ENCODE peak calls at places on chromosomes 3 and 15, in eight cellular contexts. One of them, this sample, is unnamed.

GRCh38 chr3:107988464-107989156 is 102.2 kb downstream of the CD47 start:
- DNase-seq in AG04450: no peak
- DNase-seq in astrocyte of the spinal cord: peak; percentile 55
- DNase-seq in fibroblast of pulmonary artery: peak; percentile 78
- DNase-seq in heart left ventricle: peak; percentile 66
- DNase-seq in psoas muscle: peak; percentile 63
- DNase-seq in cardiac muscle cell: peak; percentile 49
- DNase-seq in progenitor cell of endocrine pancreas: no peak
- DNase-seq in this sample: no peak

GRCh38 chr3:99808163-99808794 is 9.4 kb upstream of the CMSS1 start:
- DNase-seq in AG04450: peak; percentile 71
- DNase-seq in astrocyte of the spinal cord: peak; percentile 83
- DNase-seq in fibroblast of pulmonary artery: peak; percentile 90
- DNase-seq in heart left ventricle: no peak
- DNase-seq in psoas muscle: no peak
- DNase-seq in cardiac muscle cell: peak; percentile 88
- DNase-seq in progenitor cell of endocrine pancreas: peak; percentile 43
- DNase-seq in this sample: no peak

GRCh38 chr15:75152382-75153079 is 49.2 kb upstream of the C15orf39 start:
- DNase-seq in AG04450: no peak
- DNase-seq in astrocyte of the spinal cord: no peak
- DNase-seq in fibroblast of pulmonary artery: no peak
- DNase-seq in heart left ventricle: no peak
- DNase-seq in psoas muscle: no peak
- DNase-seq in cardiac muscle cell: no peak
- DNase-seq in progenitor cell of endocrine pancreas: no peak
- DNase-seq in this sample: no peak

GRCh38 chr3:39019299-39019698 is 32.4 kb downstream of the SCN11A start:
- DNase-seq in AG04450: no peak
- DNase-seq in astrocyte of the spinal cord: no peak
- DNase-seq in fibroblast of pulmonary artery: no peak
- DNase-seq in heart left ventricle: no peak
- DNase-seq in psoas muscle: no peak
- DNase-seq in cardiac muscle cell: no peak
- DNase-seq in progenitor cell of endocrine pancreas: no peak
- DNase-seq in this sample: no peak

GRCh38 chr3:65811917-65812316 is 226.8 kb downstream of the MAGI1 start:
- DNase-seq in AG04450: no peak
- DNase-seq in astrocyte of the spinal cord: peak; percentile 50
- DNase-seq in fibroblast of pulmonary artery: no peak
- DNase-seq in heart left ventricle: no peak
- DNase-seq in psoas muscle: no peak
- DNase-seq in cardiac muscle cell: no peak
- DNase-seq in progenitor cell of endocrine pancreas: no peak
- DNase-seq in this sample: no peak

GRCh38 chr3:94062513-94063404 is at the start of the genes DHFR2 and NSUN3:
- DNase-seq in AG04450: peak; percentile 96
- DNase-seq in astrocyte of the spinal cord: peak; percentile 98
- DNase-seq in fibroblast of pulmonary artery: peak; percentile 99
- DNase-seq in heart left ventricle: peak; percentile 95
- DNase-seq in psoas muscle: peak; percentile 91
- DNase-seq in cardiac muscle cell: peak; percentile 99
- DNase-seq in progenitor cell of endocrine pancreas: peak; percentile 75
- DNase-seq in this sample: peak; percentile 81

GRCh38 chr15:32872606-32873291 is 154.9 kb downstream of the GREM1 start:
- DNase-seq in AG04450: peak; percentile 91
- DNase-seq in astrocyte of the spinal cord: no peak
- DNase-seq in fibroblast of pulmonary artery: peak; percentile 72
- DNase-seq in heart left ventricle: peak; percentile 69
- DNase-seq in psoas muscle: no peak
- DNase-seq in cardiac muscle cell: peak; percentile 82
- DNase-seq in progenitor cell of endocrine pancreas: no peak
- DNase-seq in this sample: no peak

GRCh38 chr3:65833761-65834505 is 204.8 kb downstream of the MAGI1 start:
- DNase-seq in AG04450: peak; percentile 34
- DNase-seq in astrocyte of the spinal cord: peak; percentile 80
- DNase-seq in fibroblast of pulmonary artery: peak; percentile 72
- DNase-seq in heart left ventricle: no peak
- DNase-seq in psoas muscle: no peak
- DNase-seq in cardiac muscle cell: peak; percentile 71
- DNase-seq in progenitor cell of endocrine pancreas: no peak
- DNase-seq in this sample: no peak

GRCh38 chr15:65408370-65409283 is 14.1 kb downstream of the IGDCC4 start:
- DNase-seq in AG04450: no peak
- DNase-seq in astrocyte of the spinal cord: peak; percentile 77
- DNase-seq in fibroblast of pulmonary artery: no peak
- DNase-seq in heart left ventricle: no peak
- DNase-seq in psoas muscle: peak; percentile 19
- DNase-seq in cardiac muscle cell: peak; percentile 14
- DNase-seq in progenitor cell of endocrine pancreas: no peak
- DNase-seq in this sample: no peak

GRCh38 chr15:52678036-52678467 is 1.1 kb downstream of the ATOSA start:
- DNase-seq in AG04450: no peak
- DNase-seq in astrocyte of the spinal cord: peak; percentile 62
- DNase-seq in fibroblast of pulmonary artery: peak; percentile 67
- DNase-seq in heart left ventricle: peak; percentile 63
- DNase-seq in psoas muscle: peak; percentile 80
- DNase-seq in cardiac muscle cell: peak; percentile 66
- DNase-seq in progenitor cell of endocrine pancreas: no peak
- DNase-seq in this sample: peak; percentile 58

GRCh38 chr3:113034011-113034410 is 43.2 kb downstream of the GTPBP8 start:
- DNase-seq in AG04450: no peak
- DNase-seq in astrocyte of the spinal cord: no peak
- DNase-seq in fibroblast of pulmonary artery: peak; percentile 22
- DNase-seq in heart left ventricle: no peak
- DNase-seq in psoas muscle: no peak
- DNase-seq in cardiac muscle cell: peak; percentile 14
- DNase-seq in progenitor cell of endocrine pancreas: no peak
- DNase-seq in this sample: no peak

GRCh38 chr3:4588410-4588809 is 95.3 kb downstream of the ITPR1 start:
- DNase-seq in AG04450: no peak
- DNase-seq in astrocyte of the spinal cord: peak; percentile 35
- DNase-seq in fibroblast of pulmonary artery: peak; percentile 37
- DNase-seq in heart left ventricle: no peak
- DNase-seq in psoas muscle: no peak
- DNase-seq in cardiac muscle cell: peak; percentile 32
- DNase-seq in progenitor cell of endocrine pancreas: no peak
- DNase-seq in this sample: no peak

GRCh38 chr3:183500981-183501704 is 54.4 kb downstream of the KLHL6 start:
- DNase-seq in AG04450: no peak
- DNase-seq in astrocyte of the spinal cord: no peak
- DNase-seq in fibroblast of pulmonary artery: no peak
- DNase-seq in heart left ventricle: no peak
- DNase-seq in psoas muscle: no peak
- DNase-seq in cardiac muscle cell: no peak
- DNase-seq in progenitor cell of endocrine pancreas: no peak
- DNase-seq in this sample: no peak

GRCh38 chr3:170740726-170741591 is 129.0 kb downstream of the RPL22L1 start:
- DNase-seq in AG04450: no peak
- DNase-seq in astrocyte of the spinal cord: peak; percentile 86
- DNase-seq in fibroblast of pulmonary artery: peak; percentile 79
- DNase-seq in heart left ventricle: no peak
- DNase-seq in psoas muscle: peak; percentile 76
- DNase-seq in cardiac muscle cell: peak; percentile 89
- DNase-seq in progenitor cell of endocrine pancreas: no peak
- DNase-seq in this sample: no peak

GRCh38 chr3:170864525-170865208 is 5.3 kb downstream of the RPL22L1 start:
- DNase-seq in AG04450: no peak
- DNase-seq in astrocyte of the spinal cord: no peak
- DNase-seq in fibroblast of pulmonary artery: no peak
- DNase-seq in heart left ventricle: no peak
- DNase-seq in psoas muscle: no peak
- DNase-seq in cardiac muscle cell: no peak
- DNase-seq in progenitor cell of endocrine pancreas: no peak
- DNase-seq in this sample: no peak

GRCh38 chr3:171765511-171765887 is 44.8 kb downstream of the PLD1 start:
- DNase-seq in AG04450: no peak
- DNase-seq in astrocyte of the spinal cord: no peak
- DNase-seq in fibroblast of pulmonary artery: no peak
- DNase-seq in heart left ventricle: no peak
- DNase-seq in psoas muscle: no peak
- DNase-seq in cardiac muscle cell: no peak
- DNase-seq in progenitor cell of endocrine pancreas: no peak
- DNase-seq in this sample: no peak

GRCh38 chr3:109432833-109433232 is 95.5 kb upstream of the DPPA4 start:
- DNase-seq in AG04450: no peak
- DNase-seq in astrocyte of the spinal cord: no peak
- DNase-seq in fibroblast of pulmonary artery: no peak
- DNase-seq in heart left ventricle: no peak
- DNase-seq in psoas muscle: no peak
- DNase-seq in cardiac muscle cell: no peak
- DNase-seq in progenitor cell of endocrine pancreas: no peak
- DNase-seq in this sample: no peak

GRCh38 chr15:36498922-36499321 is 80.5 kb upstream of the CDIN1 start:
- DNase-seq in AG04450: no peak
- DNase-seq in astrocyte of the spinal cord: no peak
- DNase-seq in fibroblast of pulmonary artery: no peak
- DNase-seq in heart left ventricle: no peak
- DNase-seq in psoas muscle: no peak
- DNase-seq in cardiac muscle cell: no peak
- DNase-seq in progenitor cell of endocrine pancreas: no peak
- DNase-seq in this sample: no peak

GRCh38 chr15:28184166-28184565 is 85.1 kb upstream of the OCA2 start:
- DNase-seq in AG04450: no peak
- DNase-seq in astrocyte of the spinal cord: peak; percentile 19
- DNase-seq in fibroblast of pulmonary artery: no peak
- DNase-seq in heart left ventricle: no peak
- DNase-seq in psoas muscle: no peak
- DNase-seq in cardiac muscle cell: no peak
- DNase-seq in progenitor cell of endocrine pancreas: no peak
- DNase-seq in this sample: no peak

GRCh38 chr15:45377630-45378148 is 655 bp downstream of the GATM start:
- DNase-seq in AG04450: no peak
- DNase-seq in astrocyte of the spinal cord: no peak
- DNase-seq in fibroblast of pulmonary artery: no peak
- DNase-seq in heart left ventricle: peak; percentile 59
- DNase-seq in psoas muscle: peak; percentile 73
- DNase-seq in cardiac muscle cell: no peak
- DNase-seq in progenitor cell of endocrine pancreas: no peak
- DNase-seq in this sample: no peak

GRCh38 chr3:14113964-14114667 is 10.6 kb downstream of the CHCHD4 start:
- DNase-seq in AG04450: no peak
- DNase-seq in astrocyte of the spinal cord: no peak
- DNase-seq in fibroblast of pulmonary artery: no peak
- DNase-seq in heart left ventricle: no peak
- DNase-seq in psoas muscle: no peak
- DNase-seq in cardiac muscle cell: no peak
- DNase-seq in progenitor cell of endocrine pancreas: no peak
- DNase-seq in this sample: no peak
- TF ChIP-seq CTCF in AG04450: peak; percentile 37
- TF ChIP-seq CTCF in astrocyte of the spinal cord: peak; percentile 37
- TF ChIP-seq CTCF in fibroblast of pulmonary artery: peak; percentile 14
- TF ChIP-seq CTCF in heart left ventricle: no peak
- TF ChIP-seq CTCF in psoas muscle: no peak
- TF ChIP-seq CTCF in cardiac muscle cell: no peak
- TF ChIP-seq CTCF in progenitor cell of endocrine pancreas: peak; percentile 59
- TF ChIP-seq CTCF in this sample: no peak

GRCh38 chr3:101544181-101544850 is 17.4 kb upstream of the TRMT10C start:
- DNase-seq in AG04450: no peak
- DNase-seq in astrocyte of the spinal cord: no peak
- DNase-seq in fibroblast of pulmonary artery: no peak
- DNase-seq in heart left ventricle: no peak
- DNase-seq in psoas muscle: no peak
- DNase-seq in cardiac muscle cell: no peak
- DNase-seq in progenitor cell of endocrine pancreas: no peak
- DNase-seq in this sample: no peak
- TF ChIP-seq CTCF in AG04450: no peak
- TF ChIP-seq CTCF in astrocyte of the spinal cord: peak; percentile 4
- TF ChIP-seq CTCF in fibroblast of pulmonary artery: peak; percentile 14
- TF ChIP-seq CTCF in heart left ventricle: no peak
- TF ChIP-seq CTCF in psoas muscle: peak; percentile 8
- TF ChIP-seq CTCF in cardiac muscle cell: peak; percentile 16
- TF ChIP-seq CTCF in progenitor cell of endocrine pancreas: peak; percentile 26
- TF ChIP-seq CTCF in this sample: no peak

GRCh38 chr3:48556796-48557626 is at the start of gene PFKFB4:
- DNase-seq in AG04450: peak; percentile 98
- DNase-seq in astrocyte of the spinal cord: peak; percentile 99
- DNase-seq in fibroblast of pulmonary artery: peak; percentile 100
- DNase-seq in heart left ventricle: peak; percentile 99
- DNase-seq in psoas muscle: peak; percentile 100
- DNase-seq in cardiac muscle cell: peak; percentile 100
- DNase-seq in progenitor cell of endocrine pancreas: peak; percentile 99
- DNase-seq in this sample: peak; percentile 99
- TF ChIP-seq CTCF in AG04450: peak; percentile 14
- TF ChIP-seq CTCF in astrocyte of the spinal cord: no peak
- TF ChIP-seq CTCF in fibroblast of pulmonary artery: no peak
- TF ChIP-seq CTCF in heart left ventricle: peak; percentile 11
- TF ChIP-seq CTCF in psoas muscle: no peak
- TF ChIP-seq CTCF in cardiac muscle cell: no peak
- TF ChIP-seq CTCF in progenitor cell of endocrine pancreas: peak; percentile 26
- TF ChIP-seq CTCF in this sample: no peak

GRCh38 chr15:95174281-95174680 is 942.9 kb downstream of the MCTP2 start:
- DNase-seq in AG04450: no peak
- DNase-seq in astrocyte of the spinal cord: no peak
- DNase-seq in fibroblast of pulmonary artery: peak; percentile 65
- DNase-seq in heart left ventricle: no peak
- DNase-seq in psoas muscle: peak; percentile 65
- DNase-seq in cardiac muscle cell: peak; percentile 38
- DNase-seq in progenitor cell of endocrine pancreas: no peak
- DNase-seq in this sample: no peak
- TF ChIP-seq CTCF in AG04450: no peak
- TF ChIP-seq CTCF in astrocyte of the spinal cord: no peak
- TF ChIP-seq CTCF in fibroblast of pulmonary artery: no peak
- TF ChIP-seq CTCF in heart left ventricle: no peak
- TF ChIP-seq CTCF in psoas muscle: no peak
- TF ChIP-seq CTCF in cardiac muscle cell: no peak
- TF ChIP-seq CTCF in progenitor cell of endocrine pancreas: no peak
- TF ChIP-seq CTCF in this sample: no peak

GRCh38 chr3:71881732-71882131 is 96.8 kb upstream of the PROK2 start:
- DNase-seq in AG04450: no peak
- DNase-seq in astrocyte of the spinal cord: no peak
- DNase-seq in fibroblast of pulmonary artery: no peak
- DNase-seq in heart left ventricle: no peak
- DNase-seq in psoas muscle: no peak
- DNase-seq in cardiac muscle cell: no peak
- DNase-seq in progenitor cell of endocrine pancreas: no peak
- DNase-seq in this sample: no peak

GRCh38 chr3:71876135-71876534 is 91.2 kb upstream of the PROK2 start:
- DNase-seq in AG04450: no peak
- DNase-seq in astrocyte of the spinal cord: no peak
- DNase-seq in fibroblast of pulmonary artery: no peak
- DNase-seq in heart left ventricle: no peak
- DNase-seq in psoas muscle: no peak
- DNase-seq in cardiac muscle cell: no peak
- DNase-seq in progenitor cell of endocrine pancreas: no peak
- DNase-seq in this sample: no peak

GRCh38 chr3:71876706-71877105 is 91.8 kb upstream of the PROK2 start:
- DNase-seq in AG04450: no peak
- DNase-seq in astrocyte of the spinal cord: no peak
- DNase-seq in fibroblast of pulmonary artery: no peak
- DNase-seq in heart left ventricle: no peak
- DNase-seq in psoas muscle: no peak
- DNase-seq in cardiac muscle cell: no peak
- DNase-seq in progenitor cell of endocrine pancreas: no peak
- DNase-seq in this sample: no peak

GRCh38 chr3:71881041-71881440 is 96.1 kb upstream of the PROK2 start:
- DNase-seq in AG04450: no peak
- DNase-seq in astrocyte of the spinal cord: no peak
- DNase-seq in fibroblast of pulmonary artery: no peak
- DNase-seq in heart left ventricle: no peak
- DNase-seq in psoas muscle: no peak
- DNase-seq in cardiac muscle cell: no peak
- DNase-seq in progenitor cell of endocrine pancreas: no peak
- DNase-seq in this sample: no peak

GRCh38 chr3:71879089-71879488 is 94.1 kb upstream of the PROK2 start:
- DNase-seq in AG04450: no peak
- DNase-seq in astrocyte of the spinal cord: no peak
- DNase-seq in fibroblast of pulmonary artery: no peak
- DNase-seq in heart left ventricle: no peak
- DNase-seq in psoas muscle: no peak
- DNase-seq in cardiac muscle cell: no peak
- DNase-seq in progenitor cell of endocrine pancreas: no peak
- DNase-seq in this sample: no peak
- TF ChIP-seq CTCF in AG04450: no peak
- TF ChIP-seq CTCF in astrocyte of the spinal cord: peak; percentile 3
- TF ChIP-seq CTCF in fibroblast of pulmonary artery: no peak
- TF ChIP-seq CTCF in heart left ventricle: no peak
- TF ChIP-seq CTCF in psoas muscle: no peak
- TF ChIP-seq CTCF in cardiac muscle cell: no peak
- TF ChIP-seq CTCF in progenitor cell of endocrine pancreas: no peak
- TF ChIP-seq CTCF in this sample: no peak